ENCODE peak calls at places on chromosomes 16 and 17, in ten cellular contexts. Z is CD4-positive, alpha-beta T cell; T is SK-N-SH; O is cardiac fibroblast; U is brain microvascular endothelial cell; I is foreskin fibroblast; R is epithelial cell of esophagus; Q is cardiac muscle cell; L is psoas muscle; P is stomach. G is an unnamed sample.

GRCh38 chr17:78144146-78144719 is 2.0 kb upstream of the C17orf99 start:
- DNase-seq in U (peak), Z (no peak), L (peak), O (peak), R (peak), Q (peak), I (peak), T (peak), P (peak), G (peak)

GRCh38 chr17:787641-788221 is 5.6 kb downstream of the MRM3 start:
- DNase-seq in I (no peak), R (no peak), O (no peak), P (peak), Q (no peak), Z (no peak), U (no peak), T (no peak), L (no peak), G (no peak)

GRCh38 chr17:32625971-32626370 is 139.2 kb downstream of the CDK5R1 start:
- DNase-seq in L (no peak), U (no peak), I (no peak), P (peak), Q (no peak), R (no peak), O (no peak), T (no peak), Z (no peak), G (no peak)

GRCh38 chr16:7236824-7237410 is 95.7 kb upstream of the RBFOX1 start:
- DNase-seq in Z (no peak), O (no peak), P (no peak), Q (no peak), U (no peak), R (no peak), I (no peak), L (no peak), T (peak), G (no peak)

GRCh38 chr16:23803591-23804123 is 32.1 kb upstream of the PRKCB start:
- DNase-seq in O (peak), Z (peak), U (peak), T (peak), L (peak), Q (peak), R (peak), P (peak), I (peak), G (no peak)

GRCh38 chr16:57444711-57445110 is 2.5 kb downstream of the CIAPIN1 start:
- DNase-seq in O (peak), P (no peak), Z (no peak), R (peak), U (peak), T (no peak), Q (no peak), I (peak), L (no peak), G (no peak)

GRCh38 chr17:46929413-46929812 is 6.5 kb downstream of the GOSR2 start:
- DNase-seq in L (no peak), I (peak), P (no peak), T (no peak), O (peak), Q (no peak), R (peak), U (peak), Z (no peak), G (no peak)

GRCh38 chr16:81071816-81072215 is 5.2 kb downstream of the C16orf46 start:
- DNase-seq in L (no peak), O (no peak), I (peak), T (no peak), R (peak), Z (no peak), P (no peak), U (peak), Q (no peak), G (no peak)

GRCh38 chr16:89002851-89003830 is 26.1 kb upstream of the CBFA2T3 start:
- DNase-seq in U (no peak), L (peak), Q (no peak), R (no peak), O (no peak), P (no peak), I (no peak), Z (no peak), T (peak), G (no peak)

GRCh38 chr17:78131172-78132085 is 858 bp downstream of the TMC8 start:
- DNase-seq in Z (peak), R (no peak), U (no peak), O (no peak), T (peak), L (no peak), Q (no peak), I (peak), P (no peak), G (no peak)

GRCh38 chr17:51259574-51260236 is at the start of gene MBTD1:
- DNase-seq in U (peak), T (peak), R (peak), L (peak), P (peak), O (peak), Q (peak), Z (peak), I (peak), G (peak)

GRCh38 chr17:49687878-49688491 is 10.1 kb upstream of the SPOP start:
- DNase-seq in Z (no peak), L (no peak), T (no peak), O (peak), P (no peak), U (peak), Q (no peak), I (peak), R (no peak), G (peak)

GRCh38 chr16:8946544-8946943 is 17.2 kb downstream of the USP7 start:
- DNase-seq in Z (no peak), T (no peak), U (no peak), I (peak), P (no peak), Q (no peak), R (no peak), L (no peak), O (no peak), G (no peak)
- TF ChIP-seq CTCF in Z (no peak), T (no peak), U (no peak), I (no peak), P (no peak), Q (no peak), R (no peak), L (no peak), O (no peak), G (no peak)

GRCh38 chr16:48523415-48524204 is 86.4 kb downstream of the N4BP1 start:
- DNase-seq in I (no peak), T (no peak), R (no peak), Z (no peak), O (no peak), Q (no peak), P (no peak), U (no peak), L (no peak), G (no peak)

GRCh38 chr16:48525201-48526057 is 84.6 kb downstream of the N4BP1 start:
- DNase-seq in P (no peak), U (no peak), R (no peak), Q (no peak), T (no peak), I (no peak), Z (no peak), O (no peak), L (no peak), G (no peak)

GRCh38 chr16:48524348-48525200 is 85.4 kb downstream of the N4BP1 start:
- DNase-seq in I (no peak), L (no peak), T (no peak), U (no peak), R (peak), O (no peak), P (no peak), Z (no peak), Q (no peak), G (no peak)

GRCh38 chr16:48526958-48527331 is 83.0 kb downstream of the N4BP1 start:
- DNase-seq in R (no peak), U (no peak), P (no peak), T (no peak), O (no peak), L (no peak), I (no peak), Q (no peak), Z (no peak), G (no peak)

GRCh38 chr16:48526058-48526957 is 83.7 kb downstream of the N4BP1 start:
- DNase-seq in R (peak), P (peak), Q (no peak), Z (no peak), T (no peak), U (no peak), L (no peak), I (no peak), O (no peak), G (no peak)
- TF ChIP-seq CTCF in R (peak), P (no peak), Q (no peak), Z (no peak), T (peak), U (peak), L (no peak), I (peak), O (no peak), G (peak)

DNA sequence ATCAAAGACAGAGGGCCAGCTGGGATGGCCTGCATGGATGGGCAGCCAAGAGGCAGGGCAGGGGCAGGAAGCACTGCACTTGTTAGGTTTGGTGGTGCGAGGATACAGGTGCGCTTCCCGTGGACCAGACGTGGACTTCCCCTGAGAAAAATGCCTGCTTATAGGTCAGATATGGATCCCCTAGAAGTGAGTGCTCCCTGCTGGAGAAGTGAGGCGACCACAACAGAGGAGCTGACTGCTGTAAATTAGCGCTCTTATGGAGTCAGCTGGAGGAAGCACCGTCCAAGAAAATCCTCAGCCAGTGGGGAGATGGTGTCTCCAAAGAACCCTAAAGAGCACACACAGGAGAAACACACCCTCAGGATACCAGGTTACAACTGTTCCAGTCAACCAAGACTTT is 27.7 kb upstream of the CCDC182 start:
- DNase-seq in I (no peak), L (no peak), U (no peak), R (no peak), P (no peak), Q (no peak), T (no peak), Z (no peak), O (no peak), G (no peak)
- TF ChIP-seq CTCF in I (no peak), L (no peak), U (no peak), R (no peak), P (no peak), Q (no peak), T (no peak), Z (no peak), O (no peak), G (no peak)

GRCh38 chr17:77025781-77026180 is 115.0 kb upstream of the SEC14L1 start:
- DNase-seq in O (no peak), I (no peak), Q (no peak), P (no peak), R (no peak), T (no peak), Z (no peak), U (no peak), L (no peak), G (no peak)
- TF ChIP-seq CTCF in O (no peak), I (no peak), Q (no peak), P (no peak), R (no peak), T (no peak), Z (no peak), U (no peak), L (no peak), G (no peak)

GRCh38 chr16:66924527-66925321 is 611 bp downstream of the RRAD start:
- DNase-seq in R (no peak), I (peak), T (peak), O (no peak), Z (peak), L (peak), Q (peak), U (no peak), P (peak), G (no peak)
- TF ChIP-seq CTCF in R (no peak), I (no peak), T (peak), O (peak), Z (peak), L (peak), Q (peak), U (no peak), P (peak), G (peak)

GRCh38 chr16:10138881-10139280 is 43.3 kb downstream of the GRIN2A start:
- DNase-seq in U (no peak), P (no peak), I (no peak), R (no peak), Q (no peak), L (no peak), T (no peak), Z (no peak), O (no peak), G (no peak)

DNA sequence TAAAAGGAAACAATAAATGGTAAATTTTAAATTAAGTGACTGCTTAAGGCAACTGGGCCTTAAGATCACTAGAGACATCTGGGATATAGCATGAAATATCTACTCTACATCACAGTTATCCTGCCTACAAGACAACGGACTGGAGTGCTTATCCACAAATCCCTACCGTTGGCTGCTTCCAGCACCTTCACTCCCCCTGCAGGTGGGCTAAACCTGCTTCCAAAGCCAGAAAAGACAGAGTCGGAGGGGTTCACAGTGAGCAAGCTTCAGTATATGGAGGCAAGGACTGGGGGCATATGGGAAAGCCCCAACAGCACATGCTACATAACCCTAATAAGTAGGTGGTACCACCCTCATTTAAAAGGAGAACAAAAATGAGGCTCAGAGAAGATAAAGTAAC is 45.3 kb downstream of the GRIN2A start:
- DNase-seq in Q (no peak), T (no peak), O (no peak), I (no peak), L (no peak), U (no peak), Z (no peak), P (no peak), R (no peak), G (no peak)
- TF ChIP-seq CTCF in Q (no peak), T (no peak), O (no peak), I (no peak), L (no peak), U (no peak), Z (no peak), P (no peak), R (no peak), G (peak)

GRCh38 chr17:36657763-36658490 is 56.5 kb downstream of the MRM1 start:
- DNase-seq in L (no peak), R (no peak), U (no peak), T (peak), Q (peak), P (peak), I (no peak), Z (no peak), O (peak), G (no peak)
- TF ChIP-seq CTCF in L (no peak), R (no peak), U (peak), T (no peak), Q (peak), P (no peak), I (peak), Z (no peak), O (peak), G (peak)

GRCh38 chr16:66026211-66026610 is 340.3 kb upstream of the CDH5 start:
- DNase-seq in L (no peak), Z (no peak), I (no peak), O (peak), Q (peak), R (peak), P (no peak), U (peak), T (peak), G (no peak)
- TF ChIP-seq CTCF in L (peak), Z (no peak), I (peak), O (peak), Q (peak), R (peak), P (no peak), U (peak), T (peak), G (peak)

GRCh38 chr17:27666831-27667560 is 36.0 kb downstream of the LGALS9 start:
- DNase-seq in Q (no peak), Z (peak), R (no peak), T (no peak), L (no peak), O (no peak), I (no peak), P (no peak), U (no peak), G (no peak)
- TF ChIP-seq CTCF in Q (no peak), Z (no peak), R (no peak), T (no peak), L (no peak), O (no peak), I (no peak), P (no peak), U (no peak), G (no peak)

G was measured in astrocyte of the spinal cord.